ENCODE peak calls at places on chromosome 12, in seven cellular contexts. R is ACHN, Y is sciatic nerve, H is GM13977, K is HFFc6, V is upper lobe of right lung, W is tibial artery. A is an unnamed sample.

GRCh38 chr12:16573652-16574077 is 32.3 kb downstream of the LMO3 start:
- DNase-seq in R (no peak), Y (peak), H (no peak), K (no peak), V (peak), W (peak), A (no peak)

GRCh38 chr12:131003036-131003435 is 49.3 kb downstream of the ADGRD1 start:
- DNase-seq in R (no peak), Y (peak), H (no peak), K (no peak), V (no peak), W (no peak), A (no peak)

GRCh38 chr12:127165567-127166392 is 1101.2 kb upstream of the TMEM132C start:
- DNase-seq in R (peak), Y (peak), H (peak), K (peak), V (peak), W (peak), A (peak)

GRCh38 chr12:122003646-122004611 is 17.8 kb upstream of the BCL7A start:
- DNase-seq in R (no peak), Y (no peak), H (peak), K (no peak), V (no peak), W (no peak), A (no peak)

GRCh38 chr12:122052285-122052684 is 26.3 kb upstream of the MLXIP start:
- DNase-seq in R (no peak), Y (no peak), H (no peak), K (no peak), V (no peak), W (no peak), A (no peak)

GRCh38 chr12:96093543-96094196 is 58.3 kb upstream of the LTA4H start:
- DNase-seq in R (no peak), Y (no peak), H (no peak), K (no peak), V (no peak), W (no peak), A (no peak)

GRCh38 chr12:388547-389137 is 478 bp downstream of the KDM5A start:
- DNase-seq in R (peak), Y (no peak), H (peak), K (no peak), V (peak), W (no peak), A (no peak)

GRCh38 chr12:110114596-110114995 is 9.6 kb upstream of the IFT81 start:
- DNase-seq in R (no peak), Y (no peak), H (no peak), K (no peak), V (no peak), W (no peak), A (no peak)

GRCh38 chr12:82866946-82867345 is 180.2 kb downstream of the TMTC2 start:
- DNase-seq in R (no peak), Y (no peak), H (no peak), K (no peak), V (no peak), W (no peak), A (no peak)

GRCh38 chr12:50564240-50564947 is 59.6 kb downstream of the DIP2B start:
- DNase-seq in R (no peak), Y (no peak), H (no peak), K (no peak), V (no peak), W (no peak), A (no peak)

GRCh38 chr12:4807813-4808212 is 87.6 kb downstream of the GALNT8 start:
- DNase-seq in R (no peak), Y (no peak), H (no peak), K (no peak), V (no peak), W (no peak), A (no peak)

GRCh38 chr12:106521901-106522300 is 60.9 kb upstream of the RFX4 start:
- DNase-seq in R (no peak), Y (no peak), H (no peak), K (no peak), V (no peak), W (no peak), A (no peak)

GRCh38 chr12:91991397-91992187 is 154.1 kb downstream of the BTG1 start:
- DNase-seq in R (no peak), Y (no peak), H (peak), K (no peak), V (no peak), W (no peak), A (no peak)

GRCh38 chr12:27866382-27867101 is 86.5 kb upstream of the MANSC4 start:
- DNase-seq in R (peak), Y (no peak), H (no peak), K (peak), V (no peak), W (no peak), A (no peak)

GRCh38 chr12:53207042-53207441 is at the start of gene ITGB7:
- DNase-seq in R (no peak), Y (peak), H (peak), K (no peak), V (no peak), W (no peak), A (no peak)

GRCh38 chr12:18546399-18546798 is 191.4 kb downstream of the PLCZ1 start:
- DNase-seq in R (no peak), Y (no peak), H (no peak), K (peak), V (no peak), W (no peak), A (no peak)

GRCh38 chr12:68259318-68259940 is 6.0 kb upstream of the IL22 start:
- DNase-seq in R (peak), Y (no peak), H (no peak), K (peak), V (no peak), W (no peak), A (no peak)

GRCh38 chr12:86376052-86376451 is 119.9 kb upstream of the MGAT4C start:
- DNase-seq in R (peak), Y (no peak), H (no peak), K (no peak), V (no peak), W (no peak), A (no peak)

GRCh38 chr12:27554003-27554402 is 30.0 kb downstream of the PPFIBP1 start:
- DNase-seq in R (no peak), Y (no peak), H (no peak), K (no peak), V (no peak), W (no peak), A (no peak)

GRCh38 chr12:95538656-95539055 is 12.6 kb downstream of the USP44 start:
- DNase-seq in R (no peak), Y (no peak), H (no peak), K (no peak), V (no peak), W (no peak), A (no peak)

GRCh38 chr12:60259241-60259640 is 663.4 kb downstream of the SLC16A7 start:
- DNase-seq in R (no peak), Y (no peak), H (no peak), K (no peak), V (no peak), W (no peak), A (no peak)

GRCh38 chr12:53107122-53107521 is 3.8 kb downstream of the SOAT2 start:
- DNase-seq in R (no peak), Y (no peak), H (no peak), K (no peak), V (no peak), W (no peak), A (no peak)

GRCh38 chr12:57110189-57111045 is 745 bp downstream of the STAT6 start:
- DNase-seq in R (peak), Y (peak), H (peak), K (peak), V (peak), W (peak), A (no peak)

GRCh38 chr12:42332301-42332894 is 6.4 kb downstream of the PPHLN1 start:
- DNase-seq in R (peak), Y (no peak), H (peak), K (peak), V (no peak), W (no peak), A (peak)

GRCh38 chr12:104975621-104976343 is 10.3 kb upstream of the NOPCHAP1 start:
- DNase-seq in R (no peak), Y (no peak), H (no peak), K (peak), V (no peak), W (no peak), A (no peak)

GRCh38 chr12:38813930-38814329 is 91.5 kb downstream of the CPNE8 start:
- DNase-seq in R (no peak), Y (no peak), H (no peak), K (no peak), V (no peak), W (no peak), A (no peak)

GRCh38 chr12:116282371-116283286 is 5.1 kb upstream of the MED13L start:
- DNase-seq in R (no peak), Y (no peak), H (no peak), K (no peak), V (no peak), W (no peak), A (no peak)

GRCh38 chr12:101298426-101298825 is 18.5 kb downstream of the UTP20 start:
- DNase-seq in R (no peak), Y (no peak), H (no peak), K (peak), V (no peak), W (no peak), A (no peak)

GRCh38 chr12:21818627-21819026 is 44.1 kb upstream of the KCNJ8 start:
- DNase-seq in R (no peak), Y (no peak), H (no peak), K (no peak), V (no peak), W (no peak), A (no peak)

GRCh38 chr12:96501139-96501741 is 11.9 kb downstream of the CFAP54 start:
- DNase-seq in R (peak), Y (no peak), H (no peak), K (peak), V (no peak), W (peak), A (peak)

GRCh38 chr12:12560587-12561304 is 1.9 kb downstream of the DUSP16 start:
- DNase-seq in R (peak), Y (no peak), H (peak), K (peak), V (no peak), W (peak), A (no peak)

GRCh38 chr12:91555981-91556380 is 373.4 kb upstream of the DCN start:
- DNase-seq in R (no peak), Y (no peak), H (no peak), K (no peak), V (no peak), W (no peak), A (no peak)

GRCh38 chr12:46209914-46210834 is 58.7 kb downstream of the SLC38A1 start:
- DNase-seq in R (no peak), Y (no peak), H (no peak), K (no peak), V (peak), W (no peak), A (peak)

GRCh38 chr12:10759657-10760056 is 36.5 kb upstream of the YBX3 start:
- DNase-seq in R (no peak), Y (no peak), H (no peak), K (no peak), V (no peak), W (no peak), A (no peak)